ENCODE peak calls at places on chromosome 17, in nine cellular contexts. H is fibroblast of mammary gland; N is brain microvascular endothelial cell; G is GM23338; O is lung; B is CD4-positive, alpha-beta memory T cell; X is heart right ventricle; J is bronchial epithelial cell; T is aorta. D is an unnamed sample.
A peak's percentile ranks its signal among the peaks of the same experiment; 100 is the strongest.

GRCh38 chr17:34756670-34757021 is 177.3 kb downstream of the TMEM132E start:
- DNase-seq in H (no peak), N (no peak), G (no peak), O (no peak), B (no peak), X (no peak), J (no peak), T (no peak), D (no peak)

GRCh38 chr17:28252436-28252835 is 66.6 kb upstream of the TMEM97 start:
- DNase-seq in H (peak; percentile 86), N (peak; percentile 18), G (no peak), O (no peak), B (no peak), X (no peak), J (peak; percentile 89), T (no peak), D (no peak)

GRCh38 chr17:40309031-40309937 is at the start of gene RARA:
- DNase-seq in H (no peak), N (no peak), G (peak; percentile 95), O (peak; percentile 62), B (no peak), X (peak; percentile 49), J (no peak), T (no peak), D (peak; percentile 49)

GRCh38 chr17:65677932-65678331 is 116.5 kb upstream of the AXIN2 start:
- DNase-seq in H (peak; percentile 25), N (peak; percentile 40), G (no peak), O (no peak), B (no peak), X (no peak), J (peak; percentile 41), T (no peak), D (no peak)

GRCh38 chr17:32483451-32484019 is 3.3 kb upstream of the CDK5R1 start:
- DNase-seq in H (peak; percentile 74), N (peak; percentile 71), G (peak; percentile 94), O (no peak), B (peak; percentile 50), X (peak; percentile 80), J (peak; percentile 51), T (peak; percentile 87), D (peak; percentile 42)

GRCh38 chr17:80545499-80545826 is 825 bp downstream of the RPTOR start:
- DNase-seq in H (peak; percentile 13), N (no peak), G (peak; percentile 29), O (no peak), B (no peak), X (no peak), J (no peak), T (no peak), D (no peak)

GRCh38 chr17:61073799-61074513 is 325.7 kb upstream of the TBX2 start:
- DNase-seq in H (no peak), N (no peak), G (no peak), O (no peak), B (no peak), X (no peak), J (no peak), T (no peak), D (no peak)

GRCh38 chr17:41492771-41493170 is 3.1 kb upstream of the KRT36 start:
- DNase-seq in H (peak; percentile 35), N (peak; percentile 32), G (no peak), O (no peak), B (no peak), X (peak; percentile 33), J (no peak), T (peak; percentile 41), D (no peak)

GRCh38 chr17:62895650-62896301 is 70.3 kb upstream of the TANC2 start:
- DNase-seq in H (peak; percentile 11), N (no peak), G (no peak), O (no peak), B (no peak), X (no peak), J (peak; percentile 90), T (no peak), D (no peak)

GRCh38 chr17:62891659-62892058 is 74.4 kb upstream of the TANC2 start:
- DNase-seq in H (no peak), N (no peak), G (no peak), O (no peak), B (no peak), X (no peak), J (no peak), T (no peak), D (no peak)

GRCh38 chr17:62892069-62892675 is 73.9 kb upstream of the TANC2 start:
- DNase-seq in H (no peak), N (no peak), G (no peak), O (no peak), B (no peak), X (no peak), J (no peak), T (no peak), D (no peak)

GRCh38 chr17:62895256-62895649 is 70.8 kb upstream of the TANC2 start:
- DNase-seq in H (no peak), N (no peak), G (no peak), O (no peak), B (no peak), X (no peak), J (no peak), T (no peak), D (no peak)

DNA sequence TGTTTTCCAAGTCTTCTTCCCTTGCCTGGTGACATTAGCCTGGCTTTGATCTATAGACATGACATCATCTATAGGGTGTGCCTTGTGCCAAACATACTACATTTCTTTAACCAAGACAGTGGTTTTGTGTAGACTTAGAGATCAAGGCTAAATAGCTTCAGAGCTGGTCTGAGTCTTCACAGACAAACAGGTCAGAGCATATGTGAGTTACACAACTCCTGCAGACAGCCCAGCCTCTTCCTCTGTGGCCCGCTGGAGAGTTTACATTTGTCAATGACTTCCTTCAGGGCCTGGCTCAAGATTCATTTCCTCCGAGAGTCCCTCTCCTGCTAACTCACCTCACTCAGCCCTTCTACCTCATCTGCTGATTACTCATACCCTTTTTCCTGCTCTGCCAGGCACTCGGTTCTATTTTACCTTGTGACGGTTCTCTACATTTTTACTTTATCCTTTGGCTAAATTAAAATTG is 73.1 kb upstream of the TANC2 start:
- DNase-seq in H (peak; percentile 86), N (peak; percentile 66), G (peak; percentile 40), O (peak; percentile 76), B (peak; percentile 56), X (no peak), J (peak; percentile 99), T (no peak), D (peak; percentile 11)
- H3K4me3 ChIP-seq in H (no peak overlapping the region), N (no peak overlapping the region), G (no peak overlapping the region), O (no peak overlapping the region), B (no peak overlapping the region), X (no peak overlapping the region), J (no peak overlapping the region), T (no peak overlapping the region), D (no peak overlapping the region)

DNA sequence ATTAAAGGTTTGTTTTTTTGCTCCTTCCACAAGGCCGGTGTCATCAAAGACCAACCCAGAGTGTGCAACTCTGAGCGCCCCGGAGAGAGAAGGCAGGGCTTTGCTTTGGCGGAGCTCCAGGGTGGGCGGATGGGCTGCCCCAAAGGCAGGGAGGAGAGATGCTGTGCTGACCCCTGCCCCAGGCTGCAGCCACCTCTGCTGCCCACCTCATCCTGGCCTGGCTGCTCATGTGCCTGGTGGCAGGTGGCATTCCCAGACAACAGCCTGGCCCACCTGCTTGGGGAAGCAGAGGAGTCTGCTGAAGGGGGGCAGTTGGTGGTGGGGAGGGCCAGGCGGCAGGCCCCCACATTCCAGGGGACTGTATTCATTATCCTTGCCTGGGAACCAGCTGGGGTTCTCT is 122.1 kb downstream of the SDK2 start:
- DNase-seq in H (no peak), N (no peak), G (no peak), O (no peak), B (no peak), X (no peak), J (no peak), T (no peak), D (no peak)
- H3K4me3 ChIP-seq in H (no peak overlapping the region), N (no peak overlapping the region), G (no peak overlapping the region), O (no peak overlapping the region), B (no peak overlapping the region), X (no peak overlapping the region), J (no peak overlapping the region), T (no peak overlapping the region), D (no peak overlapping the region)

GRCh38 chr17:74298690-74299617 is 24.9 kb downstream of the DNAI2 start:
- DNase-seq in H (no peak), N (no peak), G (no peak), O (no peak), B (no peak), X (no peak), J (no peak), T (no peak), D (no peak)

GRCh38 chr17:74296548-74296936 is 22.5 kb downstream of the DNAI2 start:
- DNase-seq in H (peak; percentile 53), N (peak; percentile 51), G (peak; percentile 81), O (peak; percentile 49), B (no peak), X (peak; percentile 62), J (peak; percentile 54), T (no peak), D (no peak)

GRCh38 chr17:74297941-74298340 is 23.9 kb downstream of the DNAI2 start:
- DNase-seq in H (peak; percentile 16), N (no peak), G (no peak), O (no peak), B (no peak), X (no peak), J (peak; percentile 91), T (no peak), D (no peak)

GRCh38 chr17:74292495-74292894 is 18.5 kb downstream of the DNAI2 start:
- DNase-seq in H (no peak), N (no peak), G (no peak), O (no peak), B (no peak), X (no peak), J (no peak), T (no peak), D (no peak)

DNA sequence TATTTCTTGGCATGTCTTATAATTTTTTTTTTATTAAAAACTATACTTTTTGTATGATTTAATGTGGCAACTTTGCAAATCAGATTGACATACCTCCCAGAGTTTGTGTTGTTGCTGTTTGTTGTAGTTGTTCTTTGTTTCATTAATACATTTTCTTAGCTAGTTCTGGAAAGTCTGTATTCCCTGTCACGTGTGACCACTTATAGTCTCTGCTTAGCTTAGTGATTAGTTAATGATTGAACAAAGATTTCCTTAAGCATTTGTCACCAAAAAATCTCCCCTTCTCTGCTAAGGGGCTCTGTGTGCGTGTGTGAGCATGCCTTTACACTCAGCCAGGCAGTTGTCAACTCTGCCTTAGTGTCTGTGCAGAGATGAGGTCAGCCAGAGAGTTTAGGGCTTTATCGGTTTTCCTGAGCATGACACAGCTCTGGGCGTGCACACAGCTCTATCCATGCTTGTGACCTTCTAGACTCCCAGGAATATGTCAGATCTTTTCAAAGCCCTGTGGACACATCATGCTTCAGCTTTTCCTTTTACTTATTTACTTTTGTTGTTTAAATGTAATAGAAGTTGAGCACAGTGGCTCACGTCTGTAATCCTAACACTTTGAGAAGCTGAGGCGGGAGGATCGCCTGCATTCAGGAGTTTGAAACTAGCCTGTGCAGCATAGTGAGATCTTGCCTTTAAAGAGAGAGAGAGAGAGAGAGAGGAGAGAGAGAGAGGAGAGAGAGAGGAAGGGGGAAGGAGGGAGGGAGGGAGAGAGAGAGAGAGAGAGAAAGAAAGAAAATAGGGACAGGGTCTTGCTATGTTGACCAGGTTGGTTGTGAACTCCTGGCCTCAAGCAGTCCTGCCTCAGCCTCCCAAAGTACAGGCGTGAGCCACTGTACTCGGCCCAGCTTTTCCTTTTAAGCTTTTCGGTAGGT is 21.9 kb downstream of the DNAI2 start:
- DNase-seq in H (peak; percentile 19), N (no peak), G (no peak), O (no peak), B (no peak), X (no peak), J (peak; percentile 92), T (no peak), D (no peak)
- H3K4me3 ChIP-seq in H (no peak overlapping the region), N (no peak overlapping the region), G (no peak overlapping the region), O (no peak overlapping the region), B (no peak overlapping the region), X (no peak overlapping the region), J (no peak overlapping the region), T (no peak overlapping the region), D (no peak overlapping the region)

DNA sequence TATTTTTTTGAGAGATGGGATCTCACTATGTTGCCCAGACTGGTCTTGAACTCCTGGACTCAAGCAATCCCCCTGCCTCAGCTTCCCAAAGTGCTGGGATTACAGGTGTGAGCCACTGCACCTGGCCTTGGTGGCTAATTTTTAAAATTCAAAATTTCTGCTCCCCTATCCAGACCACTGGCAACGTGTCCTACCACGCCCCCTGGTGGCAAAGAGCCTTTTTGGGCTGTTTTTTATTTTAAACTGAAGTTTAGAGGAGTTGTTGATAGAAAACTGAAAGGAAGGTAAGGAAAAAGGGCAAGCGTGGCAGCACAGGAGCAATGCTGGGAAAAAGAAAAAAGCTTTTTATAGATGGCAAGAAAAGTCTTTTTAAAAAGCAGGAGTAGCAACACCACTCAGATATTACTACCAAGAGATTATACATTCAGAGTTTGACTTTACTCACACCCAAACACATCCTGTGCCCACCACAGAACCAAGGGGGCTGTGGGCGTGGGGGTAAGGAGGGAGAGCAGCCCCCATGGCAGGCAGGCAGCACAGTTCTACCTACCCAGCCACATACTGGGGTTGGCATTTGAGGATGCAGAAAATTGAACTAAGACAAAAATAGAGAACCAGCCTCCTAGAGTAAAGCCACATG is 4.2 kb upstream of the MXRA7 start:
- DNase-seq in H (no peak), N (no peak), G (peak; percentile 78), O (peak; percentile 77), B (peak; percentile 75), X (peak; percentile 70), J (no peak), T (peak; percentile 91), D (peak; percentile 68)
- H3K4me3 ChIP-seq in H (no peak overlapping the region), N (no peak overlapping the region), G (no peak overlapping the region), O (no peak overlapping the region), B (no peak overlapping the region), X (no peak overlapping the region), J (no peak overlapping the region), T (no peak overlapping the region), D (no peak overlapping the region)

D was measured in CD8-positive, alpha-beta memory T cell.